ENCODE peak calls at places on chromosomes 11 and 22, in five cellular contexts. K is fibroblast of mammary gland; X is CD8-positive, alpha-beta T cell; L is fibroblast of the aortic adventitia; G is BJ. O is an unnamed sample.

GRCh38 chr22:17807571-17808410 is 33.5 kb upstream of the BID start:
- DNase-seq in K (no peak), X (no peak), L (peak), G (no peak), O (no peak)

GRCh38 chr11:31689559-31689958 is 121.6 kb downstream of the PAX6 start:
- DNase-seq in K (no peak), X (no peak), L (no peak), G (no peak), O (no peak)

GRCh38 chr22:20131856-20132685 is 467 bp downstream of the ZDHHC8 start:
- DNase-seq in K (peak), X (no peak), L (no peak), G (no peak), O (peak)

GRCh38 chr22:35919002-35919542 is 109.6 kb downstream of the RBFOX2 start:
- DNase-seq in K (no peak), X (no peak), L (no peak), G (no peak), O (no peak)

GRCh38 chr11:66326261-66327111 is 9.6 kb upstream of the CD248 start:
- DNase-seq in K (peak), X (no peak), L (peak), G (no peak), O (peak)

GRCh38 chr11:116688202-116688540 is 84.6 kb downstream of the BUD13 start:
- DNase-seq in K (no peak), X (no peak), L (no peak), G (no peak), O (no peak)

GRCh38 chr11:1827095-1827797 is 7.5 kb upstream of the SYT8 start:
- DNase-seq in K (peak), X (no peak), L (peak), G (no peak), O (peak)

GRCh38 chr22:41589260-41589600 is 410 bp downstream of the PMM1 start:
- DNase-seq in K (no peak), X (peak), L (no peak), G (no peak), O (peak)

GRCh38 chr11:68750197-68750987 is 928 bp downstream of the TESMIN start:
- DNase-seq in K (no peak), X (peak), L (no peak), G (no peak), O (no peak)

GRCh38 chr11:15816270-15816871 is 540.0 kb downstream of the SOX6 start:
- DNase-seq in K (peak), X (no peak), L (peak), G (no peak), O (peak)

GRCh38 chr11:9790703-9791102 is 126.8 kb downstream of the SWAP70 start:
- DNase-seq in K (no peak), X (no peak), L (no peak), G (no peak), O (no peak)

GRCh38 chr11:31798057-31799035 is 12.8 kb downstream of the PAX6 start:
- DNase-seq in K (no peak), X (no peak), L (no peak), G (no peak), O (no peak)

GRCh38 chr22:23499845-23500500 is 80.1 kb downstream of the IGLL1 start:
- DNase-seq in K (no peak), X (no peak), L (no peak), G (no peak), O (no peak)

GRCh38 chr11:126359431-126360048 is 4.1 kb downstream of the ST3GAL4 start:
- DNase-seq in K (peak), X (no peak), L (peak), G (no peak), O (peak)
- TF ChIP-seq CTCF in K (peak), X (no peak), L (peak), G (peak), O (peak)

GRCh38 chr11:128831781-128832497 is 35.2 kb downstream of the KCNJ1 start:
- DNase-seq in K (no peak), X (no peak), L (no peak), G (no peak), O (no peak)

GRCh38 chr11:128827494-128827893 is 39.6 kb downstream of the KCNJ1 start:
- DNase-seq in K (no peak), X (no peak), L (no peak), G (no peak), O (no peak)

GRCh38 chr11:128828350-128828749 is 38.7 kb downstream of the KCNJ1 start:
- DNase-seq in K (peak), X (no peak), L (no peak), G (no peak), O (no peak)

GRCh38 chr11:128830836-128831780 is 36.0 kb downstream of the KCNJ1 start:
- DNase-seq in K (peak), X (peak), L (peak), G (no peak), O (peak)

DNA sequence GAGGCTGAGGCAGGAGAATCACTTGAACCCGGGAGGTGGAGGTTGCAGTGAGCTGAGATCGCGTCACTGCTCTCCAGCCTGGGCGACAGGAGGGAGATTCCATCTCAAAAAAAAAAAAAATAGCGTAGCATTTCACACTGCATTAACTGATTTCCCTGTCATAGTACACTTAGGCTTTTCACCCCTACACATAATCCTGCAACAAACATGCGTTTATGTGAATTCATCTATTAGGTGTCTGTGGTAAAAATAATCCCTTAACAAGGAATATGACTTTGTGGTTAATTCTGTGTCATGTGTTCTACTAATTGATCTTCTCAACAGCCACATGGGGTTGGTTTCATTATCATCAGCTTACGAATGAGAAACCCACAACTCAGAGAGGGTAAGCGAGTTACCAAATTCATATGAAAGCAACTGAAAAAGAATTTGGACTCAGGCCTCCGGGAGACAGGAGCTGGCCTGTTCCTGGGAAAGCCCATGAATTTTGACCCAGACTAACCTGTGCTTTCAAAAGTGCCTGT is 36.7 kb downstream of the KCNJ1 start:
- DNase-seq in K (no peak), X (no peak), L (no peak), G (no peak), O (no peak)
- H3K4me3 ChIP-seq in K (no peak), X (peak), L (no peak), G (no peak), O (no peak)

DNA sequence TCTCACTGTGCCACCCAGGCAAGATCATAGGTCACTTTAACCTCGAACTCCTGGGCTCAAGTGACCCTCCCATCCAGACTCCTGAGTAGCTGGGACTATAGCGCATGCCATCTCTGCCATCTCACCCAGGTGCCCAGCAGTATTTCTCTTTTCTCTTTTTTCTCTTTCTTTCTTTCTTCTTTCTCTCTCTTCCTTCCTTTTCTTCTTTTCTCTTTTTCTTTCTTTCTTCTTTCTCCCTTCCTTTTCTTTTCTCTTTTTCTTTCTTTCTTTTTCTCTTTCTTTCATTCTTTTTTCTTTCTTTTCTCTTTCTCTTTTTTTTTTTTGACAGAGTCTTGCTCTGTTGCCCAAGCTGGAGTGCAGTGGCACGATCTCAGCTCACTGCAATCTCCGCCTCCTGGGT is 13.5 kb downstream of the RFPL1 start:
- DNase-seq in K (no peak), X (no peak), L (no peak), G (no peak), O (no peak)
- TF ChIP-seq CTCF in K (no peak), X (no peak), L (no peak), G (no peak), O (no peak)

DNA sequence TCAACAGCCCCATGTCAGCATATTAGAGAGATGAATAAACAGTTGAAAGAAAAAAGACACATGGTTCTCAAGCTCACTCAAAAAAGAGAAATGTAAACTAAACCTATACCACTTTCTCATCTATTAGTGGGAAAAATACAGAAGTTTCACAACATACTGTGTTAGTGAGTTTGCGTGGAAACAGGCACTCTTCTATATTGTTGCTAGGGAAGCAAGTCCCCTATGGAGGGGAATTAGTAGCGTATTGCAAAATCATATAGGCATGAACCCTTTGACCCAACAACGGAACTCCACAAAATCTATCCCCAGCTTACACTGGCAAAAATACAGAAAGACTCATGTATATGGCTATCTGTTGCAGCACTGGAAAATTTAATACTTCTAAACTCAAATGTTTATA is 14.2 kb upstream of the RFPL2 start:
- DNase-seq in K (no peak), X (no peak), L (no peak), G (no peak), O (no peak)
- H3K4me3 ChIP-seq in K (no peak), X (no peak), L (no peak), G (no peak), O (no peak)

GRCh38 chr11:8558436-8558835 is 35.6 kb downstream of the STK33 start:
- DNase-seq in K (no peak), X (no peak), L (no peak), G (no peak), O (no peak)
- TF ChIP-seq CTCF in K (no peak), X (no peak), L (no peak), G (no peak), O (no peak)

DNA sequence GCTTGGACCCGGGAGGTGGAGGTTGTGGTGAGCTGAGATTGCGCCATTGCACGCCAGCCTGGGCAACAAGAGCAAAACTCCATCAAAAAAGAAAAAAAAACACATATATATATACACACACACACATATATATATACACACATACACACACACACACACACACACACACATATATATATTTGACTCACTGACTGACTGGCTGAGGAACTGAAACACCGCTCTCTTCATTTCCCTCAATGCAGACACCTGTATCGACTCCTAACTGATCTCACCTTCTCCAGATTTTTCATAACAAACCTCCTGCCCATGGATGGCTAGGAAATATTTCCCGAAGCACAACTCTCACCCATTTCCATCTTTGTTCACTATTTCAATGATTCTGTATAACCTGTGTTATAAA is 140.7 kb upstream of the ANO3 start:
- DNase-seq in K (no peak), X (no peak), L (no peak), G (no peak), O (no peak)
- H3K4me3 ChIP-seq in K (no peak), X (no peak), L (no peak), G (no peak), O (no peak)

GRCh38 chr11:103619480-103619879 is 417.0 kb upstream of the DDI1 start:
- DNase-seq in K (peak), X (no peak), L (no peak), G (no peak), O (peak)
- TF ChIP-seq CTCF in K (peak), X (no peak), L (no peak), G (peak), O (peak)

DNA sequence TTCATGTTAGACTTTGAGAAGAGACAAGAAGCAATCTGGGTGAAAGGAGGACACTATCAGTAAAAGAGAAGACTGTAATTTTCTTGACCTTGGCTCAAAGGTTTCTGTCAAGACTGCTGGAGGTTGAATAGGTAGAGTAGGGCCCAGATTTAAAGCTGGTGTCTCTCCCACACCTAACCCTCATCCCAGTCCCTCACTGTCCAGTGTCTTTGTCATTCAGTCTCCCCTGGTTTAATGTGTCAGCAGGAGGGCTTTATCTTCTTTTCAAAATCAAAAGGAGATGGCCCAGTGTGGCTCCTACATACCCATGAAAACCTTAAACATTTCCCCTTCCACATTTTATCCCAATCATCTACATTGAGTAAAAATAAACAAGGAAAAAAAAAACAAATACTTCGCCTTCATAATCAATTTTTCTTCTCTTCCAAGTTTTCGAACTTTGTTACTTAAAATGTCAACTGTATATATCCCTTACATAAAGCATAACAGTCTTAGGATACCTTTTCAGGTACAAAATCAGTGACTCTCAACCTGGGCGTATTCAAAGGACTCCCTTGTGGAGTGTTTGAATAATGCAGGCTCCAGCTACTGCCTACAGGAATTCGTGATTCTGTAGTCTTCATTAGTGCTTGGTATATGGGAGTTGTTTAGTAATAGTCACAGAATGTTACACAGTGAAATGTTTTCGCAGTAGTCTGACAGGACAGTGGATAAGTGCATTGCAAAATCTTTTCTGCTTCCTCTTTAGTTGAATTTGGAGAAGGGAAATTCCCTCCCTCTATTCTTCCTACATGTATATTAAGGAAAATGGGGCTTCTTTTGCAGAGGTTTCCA is 87.2 kb downstream of the FAT3 start:
- DNase-seq in K (no peak), X (no peak), L (no peak), G (no peak), O (peak)
- H3K4me3 ChIP-seq in K (no peak), X (no peak), L (no peak), G (no peak), O (no peak)

GRCh38 chr11:36103933-36104530 is 160.2 kb downstream of the LDLRAD3 start:
- DNase-seq in K (no peak), X (no peak), L (no peak), G (no peak), O (no peak)

GRCh38 chr11:36104660-36104992 is 160.8 kb downstream of the LDLRAD3 start:
- DNase-seq in K (no peak), X (no peak), L (no peak), G (no peak), O (no peak)

GRCh38 chr11:36101466-36101865 is 157.6 kb downstream of the LDLRAD3 start:
- DNase-seq in K (no peak), X (no peak), L (no peak), G (no peak), O (no peak)

GRCh38 chr11:36105743-36106581 is 162.1 kb downstream of the LDLRAD3 start:
- DNase-seq in K (no peak), X (no peak), L (no peak), G (no peak), O (no peak)

DNA sequence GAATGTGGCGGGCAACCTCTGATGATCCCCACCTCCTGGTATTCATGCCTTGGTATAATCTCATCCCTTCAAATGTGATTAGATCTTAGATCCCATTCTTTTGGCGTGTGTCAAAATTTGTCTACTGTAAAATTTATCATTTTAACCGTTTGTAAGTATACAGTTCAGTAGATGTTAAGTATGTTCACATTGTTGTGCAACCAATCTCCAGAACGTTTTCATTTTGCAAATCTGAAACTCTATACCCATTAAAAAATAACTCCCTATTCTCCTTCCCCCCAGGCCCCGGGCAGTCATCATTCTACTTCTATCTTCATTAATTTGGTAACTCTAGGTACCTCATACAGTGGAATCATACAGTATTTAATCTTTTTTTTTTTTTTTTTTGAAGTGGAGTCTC is 159.0 kb downstream of the LDLRAD3 start:
- DNase-seq in K (no peak), X (no peak), L (no peak), G (no peak), O (no peak)
- TF ChIP-seq CTCF in K (no peak), X (no peak), L (no peak), G (no peak), O (no peak)

O was measured in cardiac fibroblast.